ENCODE peak calls at places on chromosomes 3 and 15, in eight cellular contexts. B is BE2C, J is uterus, K is pancreas, C is bronchial epithelial cell, R is endothelial cell of umbilical vein, V is A549, N is foreskin fibroblast. Y is an unnamed sample.

GRCh38 chr15:76553102-76553501 is 216.5 kb downstream of the ISL2 start:
- DNase-seq in B (no peak), J (no peak), K (no peak), C (no peak), R (no peak), V (no peak), N (no peak), Y (no peak)

GRCh38 chr3:47910233-47910632 is 106.0 kb downstream of the MAP4 start:
- DNase-seq in B (no peak), J (no peak), K (no peak), C (no peak), R (no peak), V (no peak), N (no peak), Y (no peak)

GRCh38 chr15:53869044-53869805 is 109.0 kb upstream of the UNC13C start:
- DNase-seq in B (peak; percentile 48), J (no peak), K (no peak), C (no peak), R (no peak), V (peak; percentile 16), N (no peak), Y (peak; percentile 22)

GRCh38 chr3:38738630-38739395 is 77.2 kb downstream of the SCN10A start:
- DNase-seq in B (peak; percentile 54), J (no peak), K (no peak), C (peak; percentile 38), R (peak; percentile 73), V (peak; percentile 37), N (no peak), Y (peak; percentile 52)

GRCh38 chr3:187228740-187229139 is 31.5 kb downstream of the RTP1 start:
- DNase-seq in B (no peak), J (no peak), K (no peak), C (no peak), R (no peak), V (no peak), N (no peak), Y (no peak)

GRCh38 chr3:190239325-190239724 is 82.9 kb downstream of the CLDN1 start:
- DNase-seq in B (no peak), J (no peak), K (no peak), C (no peak), R (no peak), V (no peak), N (no peak), Y (no peak)

GRCh38 chr15:71440479-71441071 is 325.3 kb downstream of the THSD4 start:
- DNase-seq in B (no peak), J (no peak), K (no peak), C (peak; percentile 75), R (peak; percentile 84), V (peak; percentile 67), N (peak; percentile 55), Y (peak; percentile 74)

GRCh38 chr15:48250640-48251076 is 44.6 kb downstream of the SLC12A1 start:
- DNase-seq in B (peak; percentile 68), J (no peak), K (peak; percentile 19), C (peak; percentile 71), R (peak; percentile 71), V (peak; percentile 13), N (peak; percentile 54), Y (peak; percentile 79)

GRCh38 chr15:100672959-100673358 is 70.6 kb downstream of the ASB7 start:
- DNase-seq in B (no peak), J (peak; percentile 11), K (no peak), C (no peak), R (no peak), V (no peak), N (no peak), Y (no peak)

GRCh38 chr15:36356978-36357582 is 222.3 kb upstream of the CDIN1 start:
- DNase-seq in B (no peak), J (peak; percentile 44), K (no peak), C (no peak), R (peak; percentile 20), V (no peak), N (peak; percentile 69), Y (no peak)

GRCh38 chr15:33242669-33243191 is 48.2 kb upstream of the FMN1 start:
- DNase-seq in B (no peak), J (no peak), K (no peak), C (peak; percentile 85), R (peak; percentile 14), V (no peak), N (no peak), Y (peak; percentile 78)

GRCh38 chr15:85700767-85701166 is 94.0 kb downstream of the KLHL25 start:
- DNase-seq in B (no peak), J (no peak), K (no peak), C (no peak), R (no peak), V (no peak), N (no peak), Y (no peak)

GRCh38 chr15:35545316-35545824 is 595 bp downstream of the DPH6 start:
- DNase-seq in B (peak; percentile 58), J (peak; percentile 51), K (peak; percentile 27), C (peak; percentile 48), R (peak; percentile 77), V (peak; percentile 5), N (peak; percentile 38), Y (peak; percentile 52)

DNA sequence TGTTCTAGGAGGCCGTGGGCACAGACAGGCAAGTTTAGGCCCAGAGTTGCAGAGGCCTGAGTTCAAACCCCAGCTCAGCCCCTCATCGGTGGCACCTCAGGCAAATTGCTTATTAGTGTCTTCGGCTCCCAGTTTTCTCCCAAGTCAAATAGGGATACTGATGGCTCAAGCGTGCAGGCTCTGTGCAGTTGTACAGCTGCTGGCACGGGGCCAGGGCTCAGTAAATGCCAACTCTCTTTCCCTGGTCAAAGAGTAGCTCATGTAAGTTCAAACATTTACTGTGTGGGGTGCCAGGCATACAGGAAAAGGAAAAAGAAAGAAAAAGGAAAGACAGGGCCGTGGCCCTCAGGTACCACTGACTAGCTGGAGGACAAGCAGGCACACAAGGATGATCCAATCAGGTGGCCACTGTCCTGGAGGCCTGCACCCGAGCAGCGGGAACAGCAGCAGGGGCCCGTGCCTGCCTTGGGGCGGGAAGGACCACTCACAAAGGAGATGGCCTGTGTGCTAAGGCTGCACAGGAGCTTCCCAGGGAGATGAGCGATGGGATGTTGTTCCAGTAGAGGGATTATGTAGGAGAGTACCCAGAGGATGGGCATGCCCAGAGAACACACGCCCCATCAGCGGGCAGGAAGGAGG is 70.8 kb downstream of the TBC1D2B start:
- DNase-seq in B (no peak), J (no peak), K (peak; percentile 80), C (no peak), R (no peak), V (no peak), N (no peak), Y (no peak)
- TF ChIP-seq CTCF in B (no peak), J (no peak), K (no peak), C (no peak), R (no peak), V (no peak), N (no peak), Y (no peak)

DNA sequence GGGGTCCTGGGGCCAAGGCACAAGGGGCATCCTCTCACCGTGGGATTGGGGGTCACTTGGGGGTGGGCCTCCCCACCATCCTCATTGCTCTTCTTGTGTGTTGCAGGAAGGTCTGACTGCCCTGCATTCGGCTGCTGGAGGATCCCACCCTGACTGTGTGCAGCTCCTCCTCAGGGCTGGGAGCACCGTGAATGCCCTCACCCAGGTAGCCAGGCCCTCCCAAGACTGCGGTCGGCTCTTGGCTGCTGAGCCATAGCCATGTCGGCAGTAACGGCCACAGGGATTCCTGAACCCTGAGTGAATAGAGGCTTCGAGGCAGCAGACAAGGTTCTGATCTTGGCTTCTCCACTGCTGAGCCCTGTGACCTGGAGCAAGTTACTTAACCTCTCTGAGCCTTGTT is 19.7 kb downstream of the ANKDD1A start:
- DNase-seq in B (no peak), J (peak; percentile 10), K (no peak), C (no peak), R (no peak), V (no peak), N (no peak), Y (no peak)
- H3K4me3 ChIP-seq in B (no peak overlapping the region), J (no peak overlapping the region), K (no peak overlapping the region), C (no peak overlapping the region), R (no peak overlapping the region), V (no peak overlapping the region), N (no peak overlapping the region), Y (no peak overlapping the region)

GRCh38 chr3:161854232-161854771 is 357.7 kb downstream of the OTOL1 start:
- DNase-seq in B (peak; percentile 57), J (no peak), K (no peak), C (peak; percentile 98), R (no peak), V (no peak), N (peak; percentile 60), Y (peak; percentile 100)
- TF ChIP-seq CTCF in B (peak; percentile 61), J (no peak), K (no peak), C (peak; percentile 43), R (no peak), V (no peak), N (no peak), Y (peak; percentile 61)

GRCh38 chr15:59996498-59997041 is 7.5 kb upstream of the FOXB1 start:
- DNase-seq in B (no peak), J (no peak), K (no peak), C (no peak), R (no peak), V (no peak), N (no peak), Y (no peak)
- H3K4me3 ChIP-seq in B (no peak overlapping the region), J (no peak overlapping the region), K (no peak overlapping the region), C (no peak overlapping the region), R (no peak overlapping the region), V (peak overlapping the region; percentile 27), N (no peak overlapping the region), Y (no peak overlapping the region)

GRCh38 chr3:40677749-40678148 is 153.0 kb downstream of the ZNF621 start:
- DNase-seq in B (no peak), J (no peak), K (no peak), C (no peak), R (no peak), V (no peak), N (no peak), Y (no peak)

GRCh38 chr3:40677321-40677720 is 152.6 kb downstream of the ZNF621 start:
- DNase-seq in B (no peak), J (no peak), K (no peak), C (no peak), R (no peak), V (no peak), N (no peak), Y (no peak)

GRCh38 chr3:40669176-40669575 is 144.4 kb downstream of the ZNF621 start:
- DNase-seq in B (no peak), J (no peak), K (no peak), C (no peak), R (no peak), V (no peak), N (no peak), Y (no peak)

DNA sequence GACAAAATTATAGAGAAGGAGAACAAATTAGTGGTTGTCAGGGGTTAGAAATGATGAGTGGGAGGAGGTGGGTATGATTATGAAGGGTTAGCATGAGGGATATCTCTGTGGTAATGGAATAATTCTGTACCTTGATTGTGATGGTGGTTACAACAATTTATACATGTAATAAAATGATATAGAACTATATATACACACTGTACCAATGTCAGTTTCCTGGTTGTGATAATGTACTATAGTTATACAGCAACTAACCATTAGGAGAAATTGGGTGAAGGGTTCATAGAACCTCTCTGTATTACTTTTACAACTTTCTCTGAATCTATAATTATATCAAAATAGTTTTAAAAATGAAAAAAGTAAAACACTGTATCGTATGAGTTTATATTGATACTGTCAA is 148.1 kb downstream of the ZNF621 start:
- DNase-seq in B (no peak), J (no peak), K (no peak), C (no peak), R (no peak), V (no peak), N (no peak), Y (no peak)
- TF ChIP-seq CTCF in B (no peak), J (no peak), K (no peak), C (no peak), R (no peak), V (no peak), N (no peak), Y (no peak)